ENCODE peak calls at places on chromosomes 1 and 21, in four cellular contexts. B is HepG2, G is K562, Z is GM12878. P is an unnamed sample.

GRCh38 chr1:110982320-110982719 is 18.6 kb upstream of the LRIF1 start:
- DNase-seq in G (no peak), B (no peak), Z (no peak), P (no peak)

GRCh38 chr1:18641005-18641941 is 10.6 kb downstream of the PAX7 start:
- DNase-seq in G (peak), Z (no peak), B (no peak), P (no peak)

GRCh38 chr1:40318970-40319621 is 2.0 kb upstream of the COL9A2 start:
- DNase-seq in Z (no peak), G (no peak), B (no peak), P (no peak)

GRCh38 chr1:93960641-93961147 is 51.5 kb upstream of the GCLM start:
- DNase-seq in B (peak), G (no peak), Z (no peak), P (no peak)

GRCh38 chr1:171252482-171252881 is 4.2 kb downstream of the FMO1 start:
- DNase-seq in Z (peak), G (no peak), B (no peak), P (no peak)

GRCh38 chr1:12249181-12249580 is 19.4 kb downstream of the VPS13D start:
- DNase-seq in Z (no peak), G (no peak), B (no peak), P (no peak)

GRCh38 chr1:58815069-58815679 is 31.3 kb upstream of the JUN start:
- DNase-seq in G (peak), Z (peak), B (peak), P (peak)

GRCh38 chr21:39444406-39445145 is 1.0 kb downstream of the LCA5L start:
- DNase-seq in Z (no peak), B (no peak), G (peak), P (no peak)

GRCh38 chr1:214861615-214862014 is 220.9 kb upstream of the KCNK2 start:
- DNase-seq in G (no peak), B (no peak), Z (no peak), P (no peak)

GRCh38 chr1:114369930-114370329 is 141.1 kb downstream of the TRIM33 start:
- DNase-seq in B (no peak), Z (no peak), G (no peak), P (no peak)

GRCh38 chr21:43611598-43612369 is 47.5 kb downstream of the HSF2BP start:
- DNase-seq in Z (no peak), G (peak), B (peak), P (peak)

GRCh38 chr1:57831624-57832023 is 407.8 kb upstream of the DAB1 start:
- DNase-seq in G (no peak), B (peak), Z (no peak), P (no peak)

GRCh38 chr1:9439074-9439761 is 100.0 kb upstream of the SLC25A33 start:
- DNase-seq in B (peak), G (no peak), Z (no peak), P (peak)

GRCh38 chr1:26828352-26829093 is 2.0 kb downstream of the ZDHHC18 start:
- DNase-seq in B (no peak), Z (no peak), G (peak), P (no peak)

GRCh38 chr1:173173388-173173787 is 33.7 kb downstream of the TNFSF4 start:
- DNase-seq in G (no peak), B (no peak), Z (no peak), P (no peak)

GRCh38 chr1:178180405-178180804 is 86.5 kb downstream of the RASAL2 start:
- DNase-seq in Z (no peak), G (no peak), B (no peak), P (no peak)

GRCh38 chr1:10210841-10211804 is 753 bp downstream of the KIF1B start:
- DNase-seq in Z (no peak), B (peak), G (peak), P (peak)

GRCh38 chr1:94873520-94874351 is 53.2 kb downstream of the CNN3 start:
- DNase-seq in Z (no peak), G (no peak), B (no peak), P (no peak)

GRCh38 chr21:46354518-46354917 is 30.6 kb downstream of the PCNT start:
- DNase-seq in G (no peak), Z (no peak), B (no peak), P (no peak)

GRCh38 chr1:240312872-240313271 is 221.2 kb downstream of the FMN2 start:
- DNase-seq in B (no peak), G (no peak), Z (no peak), P (peak)

GRCh38 chr21:39051561-39051949 is 131.7 kb downstream of the PSMG1 start:
- DNase-seq in B (no peak), Z (no peak), G (no peak), P (peak)

GRCh38 chr1:225458222-225458631 is 30.4 kb upstream of the LBR start:
- DNase-seq in B (no peak), G (no peak), Z (no peak), P (no peak)

GRCh38 chr1:203219934-203220333 is 9.5 kb downstream of the CHIT1 start:
- DNase-seq in G (no peak), B (no peak), Z (no peak), P (no peak)

GRCh38 chr1:10912441-10912840 is 100.0 kb upstream of the TARDBP start:
- DNase-seq in B (no peak), Z (no peak), G (no peak), P (no peak)

GRCh38 chr1:195740862-195741261 is 867.4 kb downstream of the KCNT2 start:
- DNase-seq in G (no peak), B (no peak), Z (no peak), P (no peak)

GRCh38 chr1:198888379-198888778 is 249.5 kb downstream of the PTPRC start:
- DNase-seq in G (no peak), B (no peak), Z (no peak), P (no peak)

DNA sequence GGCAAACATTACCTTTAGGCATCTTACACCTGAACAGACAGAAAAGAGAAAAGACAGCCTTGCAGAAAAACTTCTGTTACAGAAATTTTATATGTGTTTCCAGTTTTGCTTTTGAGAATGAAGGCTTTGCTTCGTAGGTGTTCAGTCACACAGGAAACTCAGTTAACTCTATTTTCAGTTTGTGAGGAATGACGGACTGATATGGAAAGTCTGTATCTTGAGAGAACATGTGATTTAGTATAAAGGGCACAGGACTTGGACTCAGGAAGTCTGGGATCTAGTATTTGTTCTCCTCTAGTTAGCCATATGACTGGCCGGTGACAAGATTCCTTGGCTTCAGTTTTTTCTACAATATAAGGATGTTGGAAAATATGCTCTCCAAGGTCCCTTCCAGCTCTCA is 149.1 kb downstream of the OLFM3 start:
- DNase-seq in Z (no peak), G (no peak), B (no peak), P (no peak)
- TF ChIP-seq ESRRA in Z (no peak), G (no peak), B (no peak), P (no peak)

DNA sequence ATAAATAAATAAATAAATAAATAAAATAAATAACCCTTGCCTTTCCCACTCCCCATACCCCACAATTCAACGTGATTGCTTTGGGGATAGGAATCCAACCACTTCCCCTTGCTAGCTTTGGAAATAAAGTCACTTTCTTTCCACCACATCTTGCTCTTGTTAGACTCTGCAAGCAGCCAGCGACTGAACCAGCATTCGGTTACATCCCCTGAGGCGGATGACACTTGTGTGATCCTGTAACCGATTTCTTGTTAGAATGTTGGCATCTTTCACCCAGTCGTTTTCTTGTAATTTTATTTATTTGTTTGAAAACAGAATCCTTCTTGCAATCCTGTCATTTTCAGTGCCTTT is 1.6 kb upstream of the IFNGR2 start:
- DNase-seq in Z (no peak), G (no peak), B (no peak), P (no peak)
- H3K27ac ChIP-seq in Z (no peak), G (no peak), B (no peak), P (no peak)

DNA sequence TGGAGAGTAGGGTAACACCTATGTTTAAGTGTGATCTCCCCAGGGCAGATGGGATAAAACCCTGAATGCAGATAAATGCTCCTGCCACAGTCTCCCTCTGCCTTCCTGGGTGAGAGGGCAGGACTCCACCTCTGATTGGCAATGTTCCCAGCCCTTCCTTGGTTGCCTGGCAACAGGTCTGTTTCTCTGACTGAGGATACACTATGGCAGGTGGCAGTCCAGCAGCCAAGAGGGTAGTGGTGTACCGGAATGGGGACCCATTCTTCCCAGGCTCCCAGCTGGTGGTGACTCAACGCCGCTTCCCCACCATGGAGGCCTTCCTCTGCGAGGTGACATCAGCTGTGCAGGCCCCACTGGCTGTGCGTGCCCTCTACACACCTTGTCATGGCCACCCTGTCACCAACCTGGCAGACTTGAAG is at the start of gene DCDC2B:
- DNase-seq in G (no peak), Z (no peak), B (peak), P (no peak)
- TF ChIP-seq ESRRA in G (no peak), Z (no peak), B (no peak), P (no peak)

GRCh38 chr1:91768786-91769697 is 116.9 kb downstream of the TGFBR3 start:
- DNase-seq in Z (no peak), G (peak), B (no peak), P (no peak)
- H3K27ac ChIP-seq in Z (no peak), G (peak), B (no peak), P (no peak)

GRCh38 chr1:54294846-54295245 is 94.9 kb downstream of the MRPL37 start:
- DNase-seq in Z (no peak), B (no peak), G (no peak), P (no peak)
- TF ChIP-seq ESRRA in Z (no peak), B (no peak), G (no peak), P (no peak)

GRCh38 chr1:226870026-226870322 is 442 bp upstream of the PSEN2 start:
- DNase-seq in Z (no peak), G (no peak), B (no peak), P (no peak)

GRCh38 chr1:226871636-226872327 is 1.4 kb downstream of the PSEN2 start:
- DNase-seq in B (no peak), G (no peak), Z (no peak), P (no peak)

GRCh38 chr1:226872455-226872854 is 2.0 kb downstream of the PSEN2 start:
- DNase-seq in G (no peak), B (peak), Z (no peak), P (no peak)

GRCh38 chr1:226870323-226871046 is at the start of gene PSEN2:
- DNase-seq in G (peak), B (peak), Z (no peak), P (peak)

DNA sequence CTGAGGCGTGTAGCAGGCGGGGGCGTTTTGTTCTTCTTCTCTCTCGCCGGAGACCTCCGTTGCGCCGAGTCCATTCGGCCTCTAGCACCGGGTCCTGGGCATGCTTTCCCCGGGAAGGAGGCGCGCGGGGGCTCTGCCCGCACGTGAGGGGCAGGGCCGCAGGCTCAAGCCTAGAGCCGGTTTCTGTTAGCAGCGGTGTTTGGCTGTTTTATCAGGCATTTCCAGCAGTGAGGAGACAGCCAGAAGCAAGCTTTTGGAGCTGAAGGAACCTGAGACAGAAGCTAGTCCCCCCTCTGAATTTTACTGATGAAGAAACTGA is 590 bp downstream of the PSEN2 start:
- DNase-seq in Z (no peak), B (no peak), G (no peak), P (no peak)
- H3K27ac ChIP-seq in Z (no peak), B (no peak), G (peak), P (peak)

DNA sequence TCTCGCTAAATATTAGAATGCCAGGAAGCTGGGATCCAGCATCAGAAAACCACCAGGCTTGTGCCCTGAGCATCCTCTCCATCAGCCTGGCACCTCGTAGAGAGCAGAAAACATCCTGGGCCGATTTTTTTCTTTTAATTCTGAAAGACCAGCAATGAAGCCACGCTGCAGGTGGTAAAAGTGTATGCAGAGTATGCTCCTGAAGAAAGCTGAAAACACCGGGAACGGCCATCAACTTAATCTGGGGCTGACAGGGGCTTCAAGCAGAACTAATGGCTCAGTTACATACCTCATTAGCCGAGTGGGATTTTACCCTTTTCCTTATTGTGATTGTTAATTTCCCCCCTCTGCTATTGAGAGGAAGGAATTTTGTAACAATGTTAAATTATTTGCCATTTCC is 71.3 kb downstream of the RRAGC start:
- DNase-seq in Z (no peak), B (no peak), G (no peak), P (no peak)
- TF ChIP-seq ESRRA in Z (no peak), B (no peak), G (no peak), P (no peak)

GRCh38 chr1:153647375-153647714 is 11.2 kb upstream of the SNAPIN start:
- DNase-seq in B (no peak), G (no peak), Z (no peak), P (peak)
- H3K27ac ChIP-seq in B (no peak), G (no peak), Z (no peak), P (no peak)

GRCh38 chr1:151849871-151850270 is 3.6 kb downstream of the THEM5 start:
- DNase-seq in Z (no peak), B (no peak), G (no peak), P (no peak)

GRCh38 chr1:151847867-151848596 is 5.5 kb downstream of the THEM5 start:
- DNase-seq in G (no peak), B (no peak), Z (no peak), P (no peak)

GRCh38 chr1:151846686-151847227 is 6.8 kb downstream of the THEM5 start:
- DNase-seq in G (no peak), Z (no peak), B (no peak), P (no peak)

GRCh38 chr1:151843398-151843797 is 3.8 kb upstream of the C2CD4D start:
- DNase-seq in G (no peak), B (no peak), Z (no peak), P (no peak)

DNA sequence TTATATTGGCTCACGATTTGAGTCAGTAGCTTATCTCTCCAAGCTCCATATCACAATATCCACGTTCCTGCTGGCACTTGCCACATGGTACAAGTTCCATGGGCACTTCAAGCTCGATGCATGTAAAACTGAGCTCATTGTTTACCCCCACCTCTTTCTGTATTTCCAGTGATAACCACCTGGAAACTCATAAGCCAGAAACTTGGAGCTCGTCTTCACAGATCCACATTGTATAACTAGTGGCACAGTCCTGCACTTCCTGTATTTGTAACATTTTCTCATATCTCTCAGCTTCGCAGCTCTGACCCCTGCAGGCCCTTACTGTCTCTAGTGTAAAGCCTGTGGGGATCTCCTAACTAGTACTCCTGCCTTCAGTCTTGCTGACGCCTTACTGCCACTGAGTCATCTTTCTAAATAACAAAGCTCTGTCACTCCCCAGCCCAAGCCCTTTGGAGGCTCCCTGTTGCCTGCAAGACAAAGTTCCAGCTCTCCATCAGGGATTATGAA is 6.5 kb upstream of the C2CD4D start:
- DNase-seq in Z (no peak), G (peak), B (peak), P (peak)
- TF ChIP-seq ESRRA in Z (no peak), G (no peak), B (no peak), P (no peak)

DNA sequence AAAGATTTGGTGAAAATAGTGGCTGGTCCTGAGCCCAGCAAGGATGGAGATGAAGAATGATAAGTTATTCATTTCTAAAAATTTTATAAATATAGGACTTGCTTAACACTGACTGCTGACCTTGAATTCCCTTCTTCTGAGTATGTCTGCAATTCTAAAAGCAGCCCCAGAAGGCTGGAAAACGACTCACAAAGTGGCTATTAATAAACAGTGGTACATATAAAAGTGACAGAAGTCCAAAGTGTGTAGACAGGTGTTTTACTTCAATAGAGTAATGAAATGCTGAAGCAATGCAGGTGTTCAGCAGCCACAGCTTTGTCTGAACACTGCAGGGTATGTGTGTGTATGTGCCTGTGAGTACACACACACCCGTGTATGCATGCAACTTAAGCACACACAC is 219.0 kb upstream of the NRIP1 start:
- DNase-seq in B (no peak), G (no peak), Z (no peak), P (no peak)
- H3K27ac ChIP-seq in B (no peak), G (no peak), Z (no peak), P (no peak)

P was measured in A549.